ENCODE peak calls at places on chromosomes 16 and 17, in five cellular contexts. L, V, J, P and B are unnamed samples. For H3K27me3, the result is how much of the 10 kb centered on the place peaks cover.

GRCh38 chr16:24536671-24537070 is 2.7 kb upstream of the RBBP6 start:
- DNase-seq in V (no peak), J (no peak), P (no peak), L (no peak), B (no peak)

GRCh38 chr17:56809106-56809819 is 24.5 kb downstream of the C17orf67 start:
- DNase-seq in J (no peak), V (no peak), P (no peak), L (no peak), B (no peak)

GRCh38 chr17:81518113-81518784 is 5.7 kb upstream of the ACTG1 start:
- DNase-seq in V (no peak), P (no peak), L (no peak), J (no peak), B (peak)

GRCh38 chr16:48438414-48438813 is 53.2 kb upstream of the SIAH1 start:
- DNase-seq in V (no peak), P (no peak), L (no peak), J (no peak), B (no peak)

GRCh38 chr17:2815781-2816185 is 19.5 kb downstream of the RAP1GAP2 start:
- DNase-seq in L (peak), V (no peak), J (no peak), P (no peak), B (no peak)

GRCh38 chr17:44854201-44854600 is 6.5 kb downstream of the HIGD1B start:
- DNase-seq in P (no peak), V (no peak), J (no peak), L (no peak), B (no peak)

GRCh38 chr17:76872221-76872873 is 4.1 kb downstream of the MGAT5B start:
- DNase-seq in P (no peak), J (peak), L (no peak), V (no peak), B (no peak)

GRCh38 chr16:26772503-26772902 is 294.2 kb upstream of the C16orf82 start:
- DNase-seq in J (no peak), P (no peak), V (no peak), L (no peak), B (no peak)

GRCh38 chr17:1641065-1641403 is 4.5 kb downstream of the SCARF1 start:
- DNase-seq in V (no peak), P (no peak), L (no peak), J (no peak), B (no peak)

GRCh38 chr17:633133-633532 is 81.5 kb downstream of the VPS53 start:
- DNase-seq in P (no peak), V (no peak), L (no peak), J (no peak), B (no peak)

GRCh38 chr17:39177256-39177655 is 11.3 kb upstream of the ARL5C start:
- DNase-seq in V (no peak), J (peak), P (peak), L (no peak), B (no peak)

GRCh38 chr17:33292981-33293867 is at the start of gene ASIC2:
- DNase-seq in L (no peak), J (no peak), P (peak), V (no peak), B (no peak)

GRCh38 chr16:4217246-4218131 is 24.4 kb downstream of the SRL start:
- DNase-seq in L (no peak), V (no peak), J (no peak), P (peak), B (peak)

GRCh38 chr16:87734644-87735043 is 31.1 kb downstream of the KLHDC4 start:
- DNase-seq in V (no peak), J (no peak), L (no peak), P (no peak), B (no peak)

GRCh38 chr17:56125830-56126819 is 27.1 kb upstream of the ANKFN1 start:
- DNase-seq in V (peak), L (no peak), P (peak), J (peak), B (no peak)

GRCh38 chr16:85931596-85932402 is 32.8 kb downstream of the IRF8 start:
- DNase-seq in P (no peak), L (no peak), V (no peak), J (no peak), B (no peak)

GRCh38 chr16:85935391-85935956 is 36.5 kb downstream of the IRF8 start:
- DNase-seq in L (no peak), J (no peak), V (no peak), P (no peak), B (no peak)

GRCh38 chr16:85936761-85937343 is 37.9 kb downstream of the IRF8 start:
- DNase-seq in V (no peak), L (no peak), J (no peak), P (no peak), B (no peak)

GRCh38 chr16:85935957-85936760 is 37.2 kb downstream of the IRF8 start:
- DNase-seq in J (no peak), P (no peak), V (no peak), L (no peak), B (no peak)

GRCh38 chr16:85934210-85934609 is 35.2 kb downstream of the IRF8 start:
- DNase-seq in V (no peak), L (no peak), P (no peak), J (no peak), B (no peak)
- H3K27me3 ChIP-seq in V (under half), L (under half), P (under half), J (under half), B (under half)

GRCh38 chr17:66822009-66822408 is 12.9 kb upstream of the CACNG5 start:
- DNase-seq in P (no peak), V (no peak), J (no peak), L (no peak), B (no peak)
- H3K4me3 ChIP-seq in P (no peak), V (no peak), J (no peak), L (no peak), B (no peak)

GRCh38 chr17:4942760-4943508 is 2.9 kb downstream of the RNF167 start:
- DNase-seq in P (no peak), J (no peak), V (no peak), L (no peak), B (no peak)
- TF ChIP-seq POLR2A in P (no peak), J (no peak), V (no peak), L (no peak), B (no peak)

GRCh38 chr16:22937169-22937568 is 123.2 kb downstream of the HS3ST2 start:
- DNase-seq in L (no peak), J (no peak), P (no peak), V (no peak), B (no peak)
- H3K27me3 ChIP-seq in L (under half), J (under half), P (under half), V (under half), B (under half)

DNA sequence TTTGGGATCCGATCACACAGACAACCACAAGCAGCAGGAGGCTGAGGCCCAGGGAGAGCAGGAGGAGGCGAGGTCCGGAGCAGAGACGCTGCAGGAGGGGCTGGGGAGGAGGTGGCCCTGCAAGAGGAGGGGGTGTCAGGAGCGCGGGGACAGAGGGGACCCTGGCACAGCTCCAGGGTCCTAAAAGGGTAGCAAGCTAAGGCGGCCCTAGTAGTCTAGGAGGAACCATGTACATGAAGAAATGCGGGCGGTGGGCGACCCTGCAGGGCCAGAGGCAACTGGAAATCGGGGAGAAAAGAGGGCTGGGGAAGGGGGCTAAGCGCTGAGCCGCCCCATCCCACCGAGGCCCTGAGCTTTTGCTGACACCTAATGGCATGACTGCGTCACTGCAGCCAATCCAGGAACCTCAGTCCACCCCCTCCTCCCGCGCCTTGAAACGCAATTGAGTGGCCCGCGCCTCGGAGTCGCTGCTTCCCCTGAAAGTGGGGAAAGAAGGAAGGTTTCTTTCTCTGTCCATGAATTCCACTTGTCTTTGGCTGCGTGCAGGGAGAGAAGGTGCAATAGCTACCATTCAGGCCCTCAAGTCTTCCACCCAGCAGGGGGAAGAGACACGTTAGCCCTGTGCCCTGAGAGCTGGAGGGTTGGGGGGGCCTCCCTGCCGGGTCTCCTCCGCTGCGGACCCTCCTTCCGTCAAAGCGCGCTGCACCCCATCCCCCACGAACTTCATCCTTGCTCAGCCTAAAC is 1.8 kb downstream of the ASGR1 start:
- DNase-seq in L (peak), J (no peak), P (peak), V (peak), B (peak)
- H3K4me3 ChIP-seq in L (peak), J (peak), P (peak), V (no peak), B (peak)

DNA sequence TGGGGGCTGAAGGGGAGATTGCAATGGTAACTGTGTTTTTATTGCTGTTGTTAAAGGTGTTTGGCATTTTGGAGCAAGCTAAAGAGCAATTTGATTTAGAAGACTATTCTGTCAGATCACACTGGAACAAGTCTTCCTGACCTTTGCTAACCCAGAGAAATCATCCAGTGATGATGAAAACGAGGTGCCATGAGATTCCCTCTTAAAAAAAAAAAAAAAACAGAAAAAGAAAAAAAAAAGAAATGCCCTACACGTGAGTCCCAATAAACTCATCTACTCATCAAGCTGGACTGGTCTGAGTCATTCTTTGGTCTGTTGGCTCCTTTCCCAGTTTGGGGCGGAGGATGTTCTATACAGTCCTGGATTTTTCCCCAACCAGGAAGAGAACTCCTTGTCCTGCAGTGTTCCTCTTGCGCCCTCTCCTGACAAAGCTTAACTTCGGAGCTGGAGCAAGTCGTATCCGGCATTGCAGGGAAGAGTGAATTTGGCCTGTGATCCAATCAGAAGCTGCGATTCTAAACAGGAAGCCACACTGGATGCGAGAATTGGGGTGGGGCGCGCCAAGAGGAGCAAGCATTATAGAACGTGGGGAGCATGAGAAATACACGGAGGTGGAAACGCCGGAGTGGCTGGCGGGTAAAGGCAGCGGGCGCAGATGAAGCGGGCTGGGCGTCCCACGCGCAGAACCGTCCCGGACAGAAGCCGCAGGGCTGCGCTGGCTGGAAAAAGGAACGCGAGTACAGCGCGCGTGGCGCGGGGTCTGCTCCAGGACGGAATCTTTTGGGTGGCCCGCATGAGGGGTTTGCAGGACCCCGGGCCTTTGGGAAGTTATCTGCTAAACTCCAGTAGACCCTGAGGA is 22.4 kb upstream of the CRYM start:
- DNase-seq in V (peak), L (peak), P (peak), J (peak), B (peak)
- TF ChIP-seq POLR2A in V (peak), L (no peak), P (no peak), J (peak), B (peak)